ENCODE peak calls at places on chromosomes 4 and X, in five cellular contexts. X, R, C, A and Q are unnamed samples.

GRCh38 chr4:7970031-7970946 is 30.6 kb upstream of the AFAP1 start:
- DNase-seq in X (peak; percentile 58), R (no peak), C (peak; percentile 44), A (peak; percentile 43), Q (no peak)

GRCh38 chr4:147118523-147118922 is 172.9 kb upstream of the TTC29 start:
- DNase-seq in X (peak; percentile 75), R (peak; percentile 35), C (peak; percentile 52), A (peak; percentile 50), Q (no peak)

GRCh38 chrX:87518504-87518903 is 902 bp downstream of the KLHL4 start:
- DNase-seq in X (peak; percentile 18), R (no peak), C (no peak), A (no peak), Q (no peak)

GRCh38 chrX:51420610-51421009 is 75.8 kb downstream of the NUDT11 start:
- DNase-seq in X (peak; percentile 45), R (no peak), C (peak; percentile 17), A (no peak), Q (no peak)

GRCh38 chr4:145840162-145840768 is 98.4 kb downstream of the ZNF827 start:
- DNase-seq in X (peak; percentile 38), R (no peak), C (no peak), A (no peak), Q (peak; percentile 15)

GRCh38 chrX:120697053-120697452 is 67.2 kb upstream of the C1GALT1C1 start:
- DNase-seq in X (no peak), R (no peak), C (no peak), A (no peak), Q (no peak)

GRCh38 chrX:346034-346813 is 27.6 kb upstream of the GTPBP6 start:
- DNase-seq in X (no peak), R (no peak), C (no peak), A (no peak), Q (no peak)

GRCh38 chr4:34157546-34157945 is 2086.8 kb downstream of the ARAP2 start:
- DNase-seq in X (peak; percentile 71), R (no peak), C (no peak), A (no peak), Q (no peak)

GRCh38 chr4:833156-833555 is 7.2 kb upstream of the CPLX1 start:
- DNase-seq in X (no peak), R (no peak), C (no peak), A (no peak), Q (no peak)

GRCh38 chr4:113094327-113094726 is 44.9 kb downstream of the ANK2 start:
- DNase-seq in X (no peak), R (no peak), C (no peak), A (no peak), Q (no peak)

GRCh38 chrX:11532291-11533075 is 133.2 kb downstream of the ARHGAP6 start:
- DNase-seq in X (peak; percentile 9), R (no peak), C (no peak), A (no peak), Q (no peak)

GRCh38 chrX:71301195-71301924 is at the start of gene ITGB1BP2:
- DNase-seq in X (peak; percentile 57), R (peak; percentile 23), C (no peak), A (peak; percentile 24), Q (no peak)

GRCh38 chr4:107902715-107903114 is 28.6 kb upstream of the CYP2U1 start:
- DNase-seq in X (no peak), R (no peak), C (no peak), A (no peak), Q (no peak)

GRCh38 chr4:27176400-27176799 is 315.8 kb downstream of the STIM2 start:
- DNase-seq in X (peak; percentile 41), R (no peak), C (no peak), A (no peak), Q (peak; percentile 19)

GRCh38 chr4:163544407-163545038 is 50.0 kb downstream of the TMA16 start:
- DNase-seq in X (peak; percentile 40), R (peak; percentile 34), C (peak; percentile 25), A (no peak), Q (peak; percentile 43)

GRCh38 chrX:101530944-101531343 is 19.4 kb upstream of the ARMCX1 start:
- DNase-seq in X (no peak), R (no peak), C (no peak), A (no peak), Q (no peak)

GRCh38 chr4:36399762-36400353 is 118.4 kb downstream of the DTHD1 start:
- DNase-seq in X (no peak), R (no peak), C (no peak), A (no peak), Q (peak; percentile 31)

GRCh38 chrX:2484232-2484631 is 16.5 kb downstream of the DHRSX start:
- DNase-seq in X (no peak), R (no peak), C (no peak), A (peak; percentile 41), Q (no peak)

GRCh38 chrX:26653050-26653449 is 437.1 kb downstream of the MAGEB5 start:
- DNase-seq in X (no peak), R (no peak), C (no peak), A (no peak), Q (no peak)

GRCh38 chr4:156949373-156949814 is 22.2 kb downstream of the PDGFC start:
- DNase-seq in X (peak; percentile 80), R (no peak), C (no peak), A (no peak), Q (no peak)

GRCh38 chrX:39196192-39197102 is 395.2 kb downstream of the MID1IP1 start:
- DNase-seq in X (peak; percentile 2), R (no peak), C (no peak), A (no peak), Q (peak; percentile 43)

GRCh38 chrX:103464071-103464773 is 55.1 kb downstream of the RAB40A start:
- DNase-seq in X (peak; percentile 47), R (peak; percentile 4), C (peak; percentile 4), A (peak; percentile 16), Q (peak; percentile 41)

GRCh38 chrX:115940888-115941332 is 229.6 kb upstream of the AGTR2 start:
- DNase-seq in X (peak; percentile 45), R (peak; percentile 50), C (no peak), A (peak; percentile 78), Q (peak; percentile 90)

GRCh38 chr4:139312552-139313332 is 10.5 kb upstream of the NDUFC1 start:
- DNase-seq in X (no peak), R (no peak), C (no peak), A (no peak), Q (no peak)

GRCh38 chr4:143185253-143186107 is 763 bp downstream of the USP38 start:
- DNase-seq in X (peak; percentile 8), R (no peak), C (peak; percentile 6), A (no peak), Q (no peak)

GRCh38 chr4:81352476-81352875 is 119.2 kb downstream of the RASGEF1B start:
- DNase-seq in X (peak; percentile 74), R (no peak), C (no peak), A (no peak), Q (no peak)

GRCh38 chrX:53279296-53280237 is 1.8 kb downstream of the IQSEC2 start:
- DNase-seq in X (no peak), R (no peak), C (no peak), A (no peak), Q (no peak)
- H3K4me3 ChIP-seq in X (peak overlapping the region; percentile 15), R (no peak overlapping the region), C (no peak overlapping the region), A (no peak overlapping the region), Q (no peak overlapping the region)

DNA sequence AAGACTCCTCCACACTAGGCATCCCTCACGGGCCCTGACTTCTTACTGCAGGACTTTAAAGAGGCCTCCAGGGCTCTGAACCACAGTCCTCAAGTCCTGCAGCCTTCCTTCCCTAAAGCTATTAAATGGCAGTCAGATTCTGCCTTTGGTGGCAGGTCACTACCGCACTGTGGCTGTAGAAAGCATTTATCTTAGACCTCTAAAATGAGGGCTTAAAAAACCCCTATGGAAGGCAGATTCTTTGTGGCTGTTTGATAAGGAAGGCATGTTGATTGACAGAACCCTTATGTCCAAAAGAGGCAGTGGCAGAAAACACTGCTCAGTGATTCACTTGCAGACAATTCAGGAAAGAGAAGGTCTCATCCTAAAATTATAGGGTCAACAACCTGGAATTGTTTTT is 79.2 kb downstream of the FBXL5 start:
- DNase-seq in X (no peak), R (no peak), C (no peak), A (no peak), Q (no peak)
- H3K4me3 ChIP-seq in X (no peak overlapping the region), R (no peak overlapping the region), C (no peak overlapping the region), A (no peak overlapping the region), Q (no peak overlapping the region)

GRCh38 chr4:85932371-85933305 is 427.2 kb downstream of the MAPK10 start:
- DNase-seq in X (no peak), R (no peak), C (no peak), A (no peak), Q (no peak)

GRCh38 chr4:85929926-85930325 is 429.9 kb downstream of the MAPK10 start:
- DNase-seq in X (no peak), R (no peak), C (no peak), A (no peak), Q (peak; percentile 57)

GRCh38 chr4:85925071-85925470 is 434.8 kb downstream of the MAPK10 start:
- DNase-seq in X (no peak), R (no peak), C (no peak), A (no peak), Q (no peak)

GRCh38 chr4:85933306-85933640 is 426.6 kb downstream of the MAPK10 start:
- DNase-seq in X (no peak), R (no peak), C (no peak), A (no peak), Q (no peak)

DNA sequence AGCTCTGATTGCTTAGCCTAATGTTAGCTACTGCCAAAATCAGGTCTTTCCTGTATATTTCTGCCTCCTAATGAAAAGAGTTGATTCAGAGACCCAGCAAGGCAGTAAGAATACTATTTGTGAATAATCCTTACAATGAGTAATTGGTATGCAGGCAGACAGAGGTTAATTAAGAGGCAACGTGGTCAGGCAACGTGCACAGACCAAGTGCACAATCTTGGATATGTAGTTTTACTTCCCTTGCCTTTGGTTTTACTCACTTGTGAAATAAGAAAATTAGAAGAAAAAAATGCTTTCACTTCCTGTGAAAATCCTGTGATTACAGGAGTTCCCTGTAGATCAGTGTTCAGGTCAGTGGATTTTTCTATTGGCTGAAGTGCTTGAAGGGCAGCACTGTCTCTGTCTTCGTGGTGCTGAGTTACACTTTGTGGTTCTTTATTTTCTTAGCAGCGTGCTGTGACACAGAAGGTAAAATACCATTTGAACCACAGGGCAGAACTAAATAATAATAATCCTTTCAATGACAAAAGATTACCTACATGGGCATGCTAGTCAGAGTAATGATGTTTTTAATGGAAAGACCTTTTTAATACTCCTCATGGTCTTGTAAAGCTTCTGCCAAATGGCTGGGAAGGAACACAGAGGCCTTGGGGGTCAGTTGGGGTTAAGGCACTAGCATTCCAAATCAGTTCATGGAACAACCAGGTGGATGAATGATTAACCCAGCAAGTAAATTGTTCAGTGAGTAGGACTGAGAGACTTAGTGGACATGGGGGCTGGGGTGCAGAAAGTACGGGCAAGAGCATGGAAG is 430.9 kb downstream of the MAPK10 start:
- DNase-seq in X (peak; percentile 47), R (no peak), C (no peak), A (no peak), Q (peak; percentile 81)
- H3K4me3 ChIP-seq in X (no peak overlapping the region), R (no peak overlapping the region), C (no peak overlapping the region), A (no peak overlapping the region), Q (no peak overlapping the region)

GRCh38 chr4:66575024-66575696 is 904.9 kb upstream of the EPHA5 start:
- DNase-seq in X (peak; percentile 62), R (no peak), C (peak; percentile 40), A (no peak), Q (peak; percentile 75)

GRCh38 chr4:66577922-66578321 is 907.6 kb upstream of the EPHA5 start:
- DNase-seq in X (no peak), R (no peak), C (no peak), A (no peak), Q (no peak)

GRCh38 chr4:66572949-66573348 is 902.7 kb upstream of the EPHA5 start:
- DNase-seq in X (peak; percentile 43), R (no peak), C (no peak), A (no peak), Q (no peak)

GRCh38 chr4:66571145-66571544 is 900.9 kb upstream of the EPHA5 start:
- DNase-seq in X (no peak), R (no peak), C (no peak), A (no peak), Q (no peak)

GRCh38 chr4:66574145-66574978 is 904.1 kb upstream of the EPHA5 start:
- DNase-seq in X (peak; percentile 65), R (no peak), C (peak; percentile 14), A (no peak), Q (no peak)
- H3K4me3 ChIP-seq in X (no peak overlapping the region), R (no peak overlapping the region), C (no peak overlapping the region), A (no peak overlapping the region), Q (no peak overlapping the region)